ENCODE peak calls at places on chromosome 11, in four cellular contexts. I is stimulated activated CD4-positive, alpha-beta T cell treated with anti-CD3 and anti-CD28 coated beads, Interleukin-4, amount 100 ng/mL, for 4 hours; Q is brain microvascular endothelial cell; W is heart left ventricle. V is an unnamed sample.

GRCh38 chr11:47355283-47356128 is 3.0 kb upstream of the MYBPC3 start:
- DNase-seq in I (no peak), Q (peak), W (peak), V (peak)

GRCh38 chr11:57345555-57346151 is 7.5 kb downstream of the P2RX3 start:
- DNase-seq in I (peak), Q (peak), W (peak), V (peak)

GRCh38 chr11:75554258-75555022 is 7.6 kb upstream of the SERPINH1 start:
- DNase-seq in I (no peak), Q (peak), W (peak), V (peak)

GRCh38 chr11:35852056-35852455 is 91.8 kb upstream of the LDLRAD3 start:
- DNase-seq in I (no peak), Q (no peak), W (peak), V (peak)

GRCh38 chr11:12799373-12799835 is 125.2 kb downstream of the TEAD1 start:
- DNase-seq in I (no peak), Q (no peak), W (no peak), V (no peak)

GRCh38 chr11:70116386-70117077 is 38.4 kb downstream of the ANO1 start:
- DNase-seq in I (no peak), Q (no peak), W (no peak), V (no peak)

GRCh38 chr11:62839050-62840015 is at the start of gene WDR74:
- DNase-seq in I (peak), Q (peak), W (peak), V (peak)

GRCh38 chr11:102306817-102307814 is 10.2 kb upstream of the BIRC3 start:
- DNase-seq in I (no peak), Q (no peak), W (no peak), V (no peak)

GRCh38 chr11:60428517-60428916 is 855 bp upstream of the MS4A5 start:
- DNase-seq in I (no peak), Q (no peak), W (no peak), V (no peak)

GRCh38 chr11:65539401-65540289 is 14.8 kb downstream of the SCYL1 start:
- DNase-seq in I (no peak), Q (no peak), W (no peak), V (peak)

GRCh38 chr11:83773950-83774880 is 488.0 kb upstream of the CCDC90B start:
- DNase-seq in I (no peak), Q (peak), W (no peak), V (no peak)

GRCh38 chr11:124085583-124085982 is 29.7 kb upstream of the VWA5A start:
- DNase-seq in I (no peak), Q (no peak), W (no peak), V (no peak)

GRCh38 chr11:128840137-128840536 is 27.0 kb downstream of the KCNJ1 start:
- DNase-seq in I (no peak), Q (no peak), W (no peak), V (no peak)

GRCh38 chr11:83923961-83924360 is 637.8 kb upstream of the CCDC90B start:
- DNase-seq in I (no peak), Q (no peak), W (no peak), V (no peak)

GRCh38 chr11:117387992-117388765 is 60.5 kb downstream of the CEP164 start:
- DNase-seq in I (no peak), Q (peak), W (no peak), V (no peak)

GRCh38 chr11:58059011-58059358 is 28.2 kb downstream of the OR6Q1 start:
- DNase-seq in I (no peak), Q (peak), W (no peak), V (no peak)

GRCh38 chr11:14312736-14313438 is 46.1 kb downstream of the RRAS2 start:
- DNase-seq in I (no peak), Q (peak), W (no peak), V (no peak)

GRCh38 chr11:45178890-45179663 is 32.6 kb downstream of the PRDM11 start:
- DNase-seq in I (no peak), Q (peak), W (no peak), V (no peak)

GRCh38 chr11:15903246-15903645 is 453.1 kb downstream of the SOX6 start:
- DNase-seq in I (no peak), Q (no peak), W (no peak), V (no peak)

GRCh38 chr11:115421338-115422012 is 82.7 kb downstream of the CADM1 start:
- DNase-seq in I (no peak), Q (no peak), W (peak), V (no peak)

GRCh38 chr11:20854214-20854613 is 184.8 kb downstream of the NELL1 start:
- DNase-seq in I (no peak), Q (no peak), W (no peak), V (no peak)

GRCh38 chr11:83693279-83693992 is 407.3 kb upstream of the CCDC90B start:
- DNase-seq in I (no peak), Q (no peak), W (no peak), V (no peak)

GRCh38 chr11:84291996-84292395 is 1005.8 kb upstream of the CCDC90B start:
- DNase-seq in I (no peak), Q (no peak), W (no peak), V (no peak)

GRCh38 chr11:45654242-45654641 is 11.2 kb downstream of the CHST1 start:
- DNase-seq in I (no peak), Q (no peak), W (no peak), V (no peak)

GRCh38 chr11:30919389-30920172 is 333.4 kb upstream of the MPPED2 start:
- DNase-seq in I (no peak), Q (no peak), W (no peak), V (no peak)

GRCh38 chr11:34192481-34193401 is 87.3 kb downstream of the NAT10 start:
- DNase-seq in I (no peak), Q (peak), W (peak), V (peak)

GRCh38 chr11:117663826-117664225 is 133.2 kb downstream of the DSCAML1 start:
- DNase-seq in I (no peak), Q (no peak), W (no peak), V (no peak)

GRCh38 chr11:75191330-75191717 is 40.4 kb downstream of the SLCO2B1 start:
- DNase-seq in I (no peak), Q (no peak), W (no peak), V (no peak)

GRCh38 chr11:43367382-43368178 is 8.9 kb downstream of the TTC17 start:
- DNase-seq in I (no peak), Q (no peak), W (no peak), V (no peak)

GRCh38 chr11:6320411-6321207 is at the start of gene CAVIN3:
- DNase-seq in I (no peak), Q (peak), W (peak), V (peak)

GRCh38 chr11:10096987-10097386 is 197.0 kb downstream of the SBF2 start:
- DNase-seq in I (no peak), Q (no peak), W (no peak), V (no peak)

GRCh38 chr11:15967966-15968365 is 388.4 kb downstream of the SOX6 start:
- DNase-seq in I (no peak), Q (no peak), W (no peak), V (no peak)

GRCh38 chr11:58525037-58525614 is 17.2 kb upstream of the OR5B21 start:
- DNase-seq in I (no peak), Q (no peak), W (no peak), V (no peak)

GRCh38 chr11:78451371-78452150 is 33.9 kb upstream of the GAB2 start:
- DNase-seq in I (no peak), Q (no peak), W (no peak), V (no peak)

GRCh38 chr11:34284836-34285235 is 73.0 kb downstream of the ABTB2 start:
- DNase-seq in I (no peak), Q (no peak), W (no peak), V (no peak)

GRCh38 chr11:73358071-73358470 is 18.1 kb upstream of the RELT start:
- DNase-seq in I (no peak), Q (no peak), W (no peak), V (no peak)

GRCh38 chr11:129862123-129862522 is 33.3 kb downstream of the NFRKB start:
- DNase-seq in I (no peak), Q (no peak), W (no peak), V (no peak)

GRCh38 chr11:123575441-123575840 is 79.0 kb downstream of the SCN3B start:
- DNase-seq in I (no peak), Q (no peak), W (no peak), V (no peak)

V was measured in adrenal gland.